ENCODE peak calls at places on chromosomes 11 and 22, in four cellular contexts. O is K562, M is A549, D is H1. Y is an unnamed sample.
A peak's percentile ranks its signal among the peaks of the same experiment; 100 is the strongest.

GRCh38 chr22:49243965-49244364 is 583.7 kb downstream of the BRD1 start:
- DNase-seq in O (no peak), M (no peak), D (no peak), Y (no peak)

GRCh38 chr11:87144266-87144665 is 106.5 kb downstream of the TMEM135 start:
- DNase-seq in O (no peak), M (no peak), D (no peak), Y (no peak)

GRCh38 chr22:29871684-29872083 is 11.3 kb upstream of the MTMR3 start:
- DNase-seq in O (no peak), M (no peak), D (no peak), Y (peak; percentile 23)

GRCh38 chr11:11577932-11578331 is 43.9 kb downstream of the GALNT18 start:
- DNase-seq in O (no peak), M (no peak), D (no peak), Y (no peak)

GRCh38 chr11:8282621-8283509 is 19.2 kb upstream of the LMO1 start:
- DNase-seq in O (no peak), M (no peak), D (no peak), Y (no peak)

GRCh38 chr11:33598426-33599069 is 102.1 kb downstream of the C11orf91 start:
- DNase-seq in O (no peak), M (no peak), D (no peak), Y (no peak)

GRCh38 chr11:14578551-14578956 is 58.4 kb upstream of the PSMA1 start:
- DNase-seq in O (peak; percentile 41), M (peak; percentile 27), D (no peak), Y (peak; percentile 82)

GRCh38 chr22:27651486-27651885 is 150.1 kb downstream of the MN1 start:
- DNase-seq in O (no peak), M (no peak), D (no peak), Y (no peak)

GRCh38 chr11:130227373-130227772 is 67.8 kb downstream of the ST14 start:
- DNase-seq in O (no peak), M (no peak), D (no peak), Y (no peak)

GRCh38 chr11:3684787-3685186 is 13.6 kb upstream of the CHRNA10 start:
- DNase-seq in O (no peak), M (no peak), D (no peak), Y (no peak)

GRCh38 chr11:12188548-12189317 is 78.3 kb downstream of the MICAL2 start:
- DNase-seq in O (no peak), M (no peak), D (no peak), Y (no peak)

GRCh38 chr11:73969991-73970800 is 12.4 kb downstream of the UCP2 start:
- DNase-seq in O (no peak), M (no peak), D (no peak), Y (no peak)

GRCh38 chr11:118659314-118659939 is 20.0 kb downstream of the TREH start:
- DNase-seq in O (peak; percentile 94), M (peak; percentile 75), D (peak; percentile 88), Y (peak; percentile 82)

GRCh38 chr11:35330156-35330889 is 89.0 kb downstream of the SLC1A2 start:
- DNase-seq in O (no peak), M (no peak), D (peak; percentile 7), Y (no peak)

GRCh38 chr11:3202305-3202704 is 16.3 kb downstream of the MRGPRG start:
- DNase-seq in O (no peak), M (no peak), D (no peak), Y (no peak)

GRCh38 chr11:125348704-125349635 is 147.1 kb downstream of the FEZ1 start:
- DNase-seq in O (peak; percentile 68), M (peak; percentile 4), D (no peak), Y (peak; percentile 23)

GRCh38 chr11:130861902-130862552 is 54.3 kb downstream of the SNX19 start:
- DNase-seq in O (peak; percentile 81), M (peak; percentile 90), D (peak; percentile 91), Y (peak; percentile 83)

GRCh38 chr11:125552927-125553326 is 16.4 kb upstream of the EI24 start:
- DNase-seq in O (peak; percentile 93), M (no peak), D (no peak), Y (no peak)

GRCh38 chr22:38397189-38398097 is 57.6 kb downstream of the KCNJ4 start:
- DNase-seq in O (no peak), M (peak; percentile 26), D (peak; percentile 93), Y (no peak)

GRCh38 chr11:69808708-69809107 is 10.5 kb downstream of the FGF3 start:
- DNase-seq in O (no peak), M (no peak), D (no peak), Y (no peak)

GRCh38 chr22:41231369-41231768 is 9.4 kb downstream of the CHADL start:
- DNase-seq in O (no peak), M (no peak), D (no peak), Y (no peak)

GRCh38 chr11:124612567-124613245 is 1.5 kb downstream of the PANX3 start:
- DNase-seq in O (no peak), M (no peak), D (no peak), Y (no peak)

GRCh38 chr11:26703792-26704191 is 18.1 kb downstream of the SLC5A12 start:
- DNase-seq in O (no peak), M (no peak), D (no peak), Y (no peak)

GRCh38 chr11:70761094-70761905 is 363.0 kb downstream of the CTTN start:
- DNase-seq in O (peak; percentile 43), M (no peak), D (no peak), Y (no peak)

GRCh38 chr11:61683116-61683515 is 2.9 kb downstream of the DAGLA start:
- DNase-seq in O (no peak), M (no peak), D (no peak), Y (no peak)

GRCh38 chr11:130765951-130766649 is 150.2 kb downstream of the SNX19 start:
- DNase-seq in O (no peak), M (no peak), D (no peak), Y (no peak)

GRCh38 chr11:59144096-59144495 is 1.4 kb downstream of the FAM111A start:
- DNase-seq in O (no peak), M (no peak), D (no peak), Y (no peak)

GRCh38 chr22:20613301-20613700 is 105.9 kb downstream of the MED15 start:
- DNase-seq in O (no peak), M (no peak), D (no peak), Y (no peak)

GRCh38 chr11:113263458-113264095 is 50.8 kb upstream of the TTC12 start:
- DNase-seq in O (no peak), M (no peak), D (no peak), Y (no peak)

GRCh38 chr11:111665779-111666178 is 63.5 kb downstream of the SIK2 start:
- DNase-seq in O (peak; percentile 22), M (no peak), D (no peak), Y (peak; percentile 44)

GRCh38 chr11:115653926-115654325 is 149.7 kb upstream of the CADM1 start:
- DNase-seq in O (no peak), M (no peak), D (no peak), Y (no peak)

GRCh38 chr11:108698844-108699642 is 34.2 kb downstream of the DDX10 start:
- DNase-seq in O (no peak), M (no peak), D (no peak), Y (no peak)
- TF ChIP-seq RNF2 in O (no peak), M (no peak), D (no peak), Y (no peak)

GRCh38 chr11:6962141-6962540 is 35.9 kb downstream of the ZNF215 start:
- DNase-seq in O (peak; percentile 18), M (no peak), D (no peak), Y (no peak)
- TF ChIP-seq RNF2 in O (no peak), M (no peak), D (no peak), Y (no peak)

GRCh38 chr11:47991266-47991830 is 11.0 kb downstream of the PTPRJ start:
- DNase-seq in O (no peak), M (peak; percentile 62), D (no peak), Y (no peak)
- TF ChIP-seq RNF2 in O (no peak), M (no peak), D (no peak), Y (no peak)

DNA sequence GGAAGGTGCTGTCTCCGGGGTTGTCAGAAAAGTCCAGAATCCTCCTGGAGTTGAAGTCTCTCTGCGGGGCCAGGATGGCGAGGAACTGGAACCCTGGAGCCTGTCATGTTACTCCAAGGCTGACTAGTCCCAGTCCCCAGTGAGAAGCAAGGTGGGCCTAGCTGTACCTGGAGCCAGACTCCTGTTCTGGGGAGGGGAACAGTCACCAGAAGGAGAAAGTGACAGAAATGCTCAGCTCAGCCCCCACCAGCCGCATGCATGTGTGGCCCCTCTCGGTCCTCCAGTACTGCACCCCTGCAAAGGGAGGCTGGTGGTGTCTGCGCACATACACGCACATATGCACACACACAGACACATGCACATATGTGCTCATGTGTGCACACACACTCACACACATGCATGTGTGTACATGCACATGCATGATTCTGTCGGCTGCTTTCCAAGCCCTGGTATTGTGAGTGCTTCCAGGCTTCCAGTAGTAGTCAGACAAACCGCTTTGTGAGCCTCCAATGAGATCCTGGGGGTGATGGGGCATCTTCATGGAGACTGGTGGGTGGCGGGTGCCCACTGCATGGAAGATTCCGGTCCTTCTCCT is 54.3 kb downstream of the RTL6 start:
- DNase-seq in O (no peak), M (no peak), D (no peak), Y (no peak)
- TF ChIP-seq RNF2 in O (no peak), M (no peak), D (no peak), Y (no peak)

GRCh38 chr11:75328426-75329277 is 22.8 kb downstream of the ARRB1 start:
- DNase-seq in O (peak; percentile 58), M (peak; percentile 85), D (no peak), Y (peak; percentile 78)
- TF ChIP-seq RNF2 in O (no peak), M (no peak), D (no peak), Y (no peak)

DNA sequence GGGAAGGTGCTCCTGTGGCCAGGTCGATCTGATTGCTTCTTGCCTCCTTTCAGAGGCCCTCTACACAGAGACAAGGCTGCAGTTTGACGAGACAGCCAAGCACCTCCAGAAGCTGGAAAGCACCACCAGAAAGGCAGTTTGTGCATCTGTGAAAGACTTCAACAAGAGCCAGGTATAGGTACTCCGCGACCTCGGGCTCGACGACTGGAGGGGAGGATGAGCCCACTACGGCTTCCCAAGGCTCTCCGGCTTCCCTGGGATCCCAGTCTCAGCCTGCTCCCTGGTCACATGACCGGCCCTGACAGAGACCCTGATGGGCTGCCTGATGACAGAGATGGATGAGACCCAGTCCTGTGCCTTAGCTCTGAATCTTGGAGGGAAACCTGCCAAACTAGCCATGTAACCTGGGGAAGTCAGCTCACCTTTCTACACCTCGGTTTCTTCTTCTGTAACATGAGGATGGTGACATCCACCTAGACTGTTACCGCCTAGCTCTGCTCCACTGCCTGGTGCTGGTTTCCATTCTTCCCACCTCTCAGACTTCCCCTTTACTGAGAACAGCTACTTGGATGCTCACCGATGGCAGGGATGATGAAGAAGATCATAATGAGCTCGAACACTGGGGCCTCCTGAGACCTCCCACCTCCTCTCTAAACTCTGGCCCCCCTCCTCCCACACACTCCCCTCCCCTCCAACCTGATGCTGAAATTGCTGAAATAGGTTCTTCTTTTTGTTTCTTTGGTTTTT is 8.9 kb downstream of the RIBC2 start:
- DNase-seq in O (no peak), M (no peak), D (no peak), Y (no peak)
- TF ChIP-seq RNF2 in O (no peak), M (no peak), D (no peak), Y (no peak)

GRCh38 chr22:43777204-43777671 is 34.9 kb downstream of the EFCAB6 start:
- DNase-seq in O (no peak), M (peak; percentile 10), D (no peak), Y (no peak)

GRCh38 chr22:43774318-43774717 is 37.8 kb downstream of the EFCAB6 start:
- DNase-seq in O (no peak), M (no peak), D (no peak), Y (no peak)

GRCh38 chr22:43776081-43776670 is 35.9 kb downstream of the EFCAB6 start:
- DNase-seq in O (no peak), M (no peak), D (no peak), Y (no peak)
- TF ChIP-seq RNF2 in O (no peak), M (no peak), D (no peak), Y (no peak)